ENCODE peak calls at places on chromosome 19, in eight cellular contexts. Z, U, H, Y, D, P, E and X are unnamed samples.
A peak's percentile ranks its signal among the peaks of the same experiment; 100 is the strongest.

GRCh38 chr19:289651-290538 is 1.3 kb downstream of the PLPP2 start:
- DNase-seq in Z (no peak), U (no peak), H (peak; percentile 27), Y (peak; percentile 7), D (peak; percentile 87), P (peak; percentile 76), E (peak; percentile 86), X (peak; percentile 66)

GRCh38 chr19:35208121-35208520 is 20.4 kb downstream of the FAM187B start:
- DNase-seq in Z (no peak), U (no peak), H (no peak), Y (no peak), D (no peak), P (no peak), E (no peak), X (no peak)

GRCh38 chr19:39481229-39481545 is 549 bp downstream of the TIMM50 start:
- DNase-seq in Z (no peak), U (no peak), H (no peak), Y (no peak), D (peak; percentile 17), P (no peak), E (no peak), X (no peak)

GRCh38 chr19:55166530-55167268 is at the start of gene DNAAF3:
- DNase-seq in Z (peak; percentile 91), U (peak; percentile 95), H (peak; percentile 99), Y (peak; percentile 89), D (peak; percentile 99), P (peak; percentile 98), E (peak; percentile 98), X (peak; percentile 93)

GRCh38 chr19:16153582-16154336 is 10.3 kb downstream of the HSH2D start:
- DNase-seq in Z (no peak), U (no peak), H (no peak), Y (no peak), D (peak; percentile 88), P (no peak), E (no peak), X (no peak)

GRCh38 chr19:42343344-42344110 is 18.1 kb downstream of the MEGF8 start:
- DNase-seq in Z (no peak), U (no peak), H (peak; percentile 56), Y (no peak), D (peak; percentile 84), P (peak; percentile 82), E (no peak), X (peak; percentile 69)

GRCh38 chr19:35236638-35237400 is 8.3 kb upstream of the FAM187B start:
- DNase-seq in Z (no peak), U (no peak), H (no peak), Y (no peak), D (peak; percentile 67), P (no peak), E (no peak), X (no peak)

GRCh38 chr19:4748589-4748988 is 24.9 kb upstream of the DPP9 start:
- DNase-seq in Z (no peak), U (no peak), H (no peak), Y (no peak), D (no peak), P (no peak), E (no peak), X (no peak)

GRCh38 chr19:39297931-39298634 is 1.9 kb downstream of the IFNL1 start:
- DNase-seq in Z (peak; percentile 91), U (peak; percentile 43), H (no peak), Y (no peak), D (no peak), P (no peak), E (no peak), X (peak; percentile 79)

GRCh38 chr19:42122691-42123607 is 9.3 kb downstream of the POU2F2 start:
- DNase-seq in Z (no peak), U (no peak), H (no peak), Y (no peak), D (no peak), P (no peak), E (no peak), X (no peak)

GRCh38 chr19:36009220-36009619 is 607 bp upstream of the SYNE4 start:
- DNase-seq in Z (peak; percentile 88), U (peak; percentile 78), H (peak; percentile 90), Y (no peak), D (peak; percentile 82), P (peak; percentile 82), E (peak; percentile 69), X (peak; percentile 74)

GRCh38 chr19:16737909-16738308 is 18.3 kb downstream of the NWD1 start:
- DNase-seq in Z (no peak), U (no peak), H (no peak), Y (no peak), D (no peak), P (no peak), E (no peak), X (no peak)

GRCh38 chr19:7944177-7944761 is 803 bp upstream of the TIMM44 start:
- DNase-seq in Z (peak; percentile 91), U (peak; percentile 91), H (peak; percentile 84), Y (no peak), D (peak; percentile 94), P (peak; percentile 90), E (peak; percentile 85), X (peak; percentile 84)

GRCh38 chr19:37692956-37693660 is 26.5 kb downstream of the ZNF607 start:
- DNase-seq in Z (no peak), U (no peak), H (no peak), Y (no peak), D (no peak), P (no peak), E (no peak), X (no peak)

GRCh38 chr19:32658075-32658474 is 16.9 kb downstream of the ANKRD27 start:
- DNase-seq in Z (no peak), U (no peak), H (no peak), Y (no peak), D (no peak), P (no peak), E (no peak), X (no peak)

GRCh38 chr19:6424190-6424938 is at the start of gene KHSRP:
- DNase-seq in Z (no peak), U (no peak), H (peak; percentile 98), Y (no peak), D (peak; percentile 45), P (peak; percentile 59), E (no peak), X (peak; percentile 98)

GRCh38 chr19:9848060-9848459 is 12.9 kb downstream of the PIN1 start:
- DNase-seq in Z (no peak), U (no peak), H (peak; percentile 81), Y (no peak), D (peak; percentile 72), P (peak; percentile 83), E (no peak), X (no peak)

GRCh38 chr19:38064661-38065425 is 157.8 kb downstream of the SIPA1L3 start:
- DNase-seq in Z (no peak), U (no peak), H (no peak), Y (no peak), D (no peak), P (no peak), E (no peak), X (no peak)

GRCh38 chr19:17103177-17103576 is 27.6 kb downstream of the MYO9B start:
- DNase-seq in Z (no peak), U (no peak), H (peak; percentile 68), Y (no peak), D (peak; percentile 90), P (peak; percentile 90), E (no peak), X (no peak)

GRCh38 chr19:53903055-53903680 is 5.9 kb upstream of the CACNG7 start:
- DNase-seq in Z (no peak), U (no peak), H (no peak), Y (no peak), D (peak; percentile 97), P (peak; percentile 69), E (no peak), X (no peak)

GRCh38 chr19:56839665-56840451 is 668 bp downstream of the PEG3 start:
- DNase-seq in Z (peak; percentile 85), U (peak; percentile 95), H (peak; percentile 72), Y (no peak), D (no peak), P (no peak), E (peak; percentile 94), X (peak; percentile 92)

GRCh38 chr19:33143897-33144405 is 12.0 kb downstream of the WDR88 start:
- DNase-seq in Z (peak; percentile 85), U (peak; percentile 73), H (peak; percentile 88), Y (peak; percentile 50), D (peak; percentile 83), P (peak; percentile 78), E (peak; percentile 63), X (peak; percentile 84)

GRCh38 chr19:2058570-2059421 is 7.8 kb upstream of the MKNK2 start:
- DNase-seq in Z (no peak), U (peak; percentile 63), H (no peak), Y (no peak), D (no peak), P (no peak), E (no peak), X (no peak)
- H3K4me1 ChIP-seq in Z (peaks cover 79% of the 10 kb centered on the region), U (peaks cover 84% of the 10 kb centered on the region), H (peaks cover 36% of the 10 kb centered on the region), Y (peaks cover 57% of the 10 kb centered on the region), D (peaks cover 21% of the 10 kb centered on the region), P (peaks cover 32% of the 10 kb centered on the region), E (peaks cover 34% of the 10 kb centered on the region), X (peaks cover 75% of the 10 kb centered on the region)

DNA sequence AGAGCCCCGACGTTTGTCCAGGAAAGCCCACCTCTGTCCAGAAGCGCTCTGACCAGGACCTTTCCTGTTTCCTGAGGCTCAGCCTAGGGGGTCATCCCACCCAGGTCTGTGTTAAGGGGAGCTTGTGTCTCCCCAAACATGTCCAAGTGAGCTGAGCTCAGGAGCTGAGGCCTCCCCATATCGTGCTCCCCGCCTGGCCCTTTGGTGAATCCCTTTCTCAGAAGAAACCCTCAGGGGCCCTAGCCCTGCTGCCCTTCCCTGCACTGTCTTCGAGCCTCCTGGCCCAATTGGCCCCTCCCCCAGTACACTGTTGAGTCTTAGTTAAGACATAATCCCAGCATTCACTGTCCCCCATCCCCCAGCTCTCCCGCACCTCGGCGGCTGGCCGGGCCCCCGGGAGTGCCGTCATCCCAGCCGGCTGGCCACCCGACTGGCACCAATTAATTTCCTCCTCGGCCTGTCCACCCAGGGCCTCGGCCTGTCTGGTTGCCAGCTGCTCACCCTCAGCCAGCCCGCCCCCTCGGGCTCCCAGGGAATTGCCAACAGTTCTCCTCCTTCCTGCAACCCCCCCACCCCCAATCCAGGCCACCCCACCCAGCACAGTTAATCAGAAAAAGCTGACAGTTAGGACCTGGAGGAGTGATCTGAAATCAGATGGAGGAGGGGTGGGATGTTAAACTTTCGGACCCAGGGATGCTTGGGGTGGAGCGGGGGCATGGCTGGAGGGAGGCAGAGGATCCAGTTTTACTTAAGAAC is 13.6 kb downstream of the IER2 start:
- DNase-seq in Z (peak; percentile 89), U (peak; percentile 89), H (peak; percentile 94), Y (no peak), D (peak; percentile 90), P (peak; percentile 86), E (peak; percentile 79), X (peak; percentile 92)
- TF ChIP-seq POLR2AphosphoS5 in Z (peak; percentile 14), U (no peak), H (peak; percentile 80), Y (no peak), D (peak; percentile 58), P (peak; percentile 45), E (peak; percentile 27), X (peak; percentile 40)

GRCh38 chr19:18683955-18684641 is 618 bp downstream of the CRTC1 start:
- DNase-seq in Z (no peak), U (no peak), H (no peak), Y (no peak), D (no peak), P (no peak), E (no peak), X (no peak)
- H3K4me1 ChIP-seq in Z (peaks cover 23% of the 10 kb centered on the region), U (peaks cover 22% of the 10 kb centered on the region), H (no peaks in the 10 kb centered on the region), Y (peaks cover 5% of the 10 kb centered on the region), D (peaks cover 9% of the 10 kb centered on the region), P (peaks cover 6% of the 10 kb centered on the region), E (peaks cover 6% of the 10 kb centered on the region), X (peaks cover 8% of the 10 kb centered on the region)

DNA sequence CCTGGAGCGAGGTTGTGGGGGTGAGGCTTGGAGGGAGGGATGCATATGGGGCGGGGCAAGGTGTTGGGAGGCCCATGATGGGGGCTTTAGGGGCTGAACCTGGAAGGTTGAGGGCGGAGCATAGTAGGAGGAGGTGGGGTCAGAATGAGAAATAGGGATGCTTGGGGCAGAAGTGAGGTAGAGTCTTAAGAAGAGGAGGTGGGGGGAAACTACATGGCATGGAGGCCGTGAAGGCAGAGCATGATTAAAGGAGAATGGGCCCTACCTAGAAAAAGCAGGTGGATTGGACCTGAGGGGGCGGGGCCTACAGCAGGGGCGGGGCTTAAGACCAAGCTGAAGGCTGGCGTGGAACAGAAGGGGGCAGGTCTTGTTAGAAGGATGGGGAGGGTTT is 789 bp downstream of the NR1H2 start:
- DNase-seq in Z (peak; percentile 88), U (peak; percentile 84), H (peak; percentile 69), Y (no peak), D (peak; percentile 94), P (peak; percentile 83), E (no peak), X (peak; percentile 86)
- TF ChIP-seq POLR2AphosphoS5 in Z (no peak), U (no peak), H (no peak), Y (no peak), D (no peak), P (no peak), E (no peak), X (no peak)